ENCODE peak calls at places on chromosomes 2 and 18, in five cellular contexts. E is T47D; C is activated T-cell treated with anti-CD3 and anti-CD28 coated beads for 1 hour; P is stimulated activated CD8-positive, alpha-beta memory T cell treated with anti-CD3 and anti-CD28 coated beads, Interleukin-12 subunit alpha, Interleukin-12 subunit beta, amount 100 ng/mL, for 4 hours; M is NCI-H748 treated with DMSO at 0.1 percent for 48 hours. S is an unnamed sample.

GRCh38 chr2:28068098-28068497 is 177.6 kb downstream of the BABAM2 start:
- DNase-seq in E (peak), C (no peak), P (no peak), M (no peak), S (no peak)

GRCh38 chr2:224915126-224915525 is 127.1 kb downstream of the DOCK10 start:
- DNase-seq in E (no peak), C (no peak), P (no peak), M (no peak), S (no peak)

GRCh38 chr18:79458131-79458838 is 62.6 kb downstream of the NFATC1 start:
- DNase-seq in E (no peak), C (no peak), P (no peak), M (no peak), S (no peak)

GRCh38 chr2:2846379-2847130 is 515.5 kb upstream of the MYT1L start:
- DNase-seq in E (no peak), C (no peak), P (no peak), M (peak), S (no peak)

GRCh38 chr2:153098073-153098472 is 379.7 kb downstream of the ARL6IP6 start:
- DNase-seq in E (no peak), C (no peak), P (no peak), M (no peak), S (no peak)

GRCh38 chr18:34772887-34773286 is 62.8 kb downstream of the DTNA start:
- DNase-seq in E (no peak), C (no peak), P (no peak), M (no peak), S (no peak)

GRCh38 chr2:210617732-210618330 is 61.4 kb downstream of the CPS1 start:
- DNase-seq in E (peak), C (no peak), P (no peak), M (peak), S (no peak)

GRCh38 chr2:27255660-27256059 is 7.2 kb downstream of the SLC30A3 start:
- DNase-seq in E (no peak), C (no peak), P (no peak), M (no peak), S (no peak)

GRCh38 chr2:166321076-166321475 is 54.7 kb downstream of the SCN9A start:
- DNase-seq in E (no peak), C (no peak), P (no peak), M (no peak), S (no peak)

GRCh38 chr2:42980764-42981416 is 188.5 kb upstream of the HAAO start:
- DNase-seq in E (no peak), C (no peak), P (no peak), M (no peak), S (no peak)

GRCh38 chr2:124027182-124027581 is 2.1 kb downstream of the CNTNAP5 start:
- DNase-seq in E (peak), C (no peak), P (no peak), M (peak), S (no peak)

GRCh38 chr2:2331905-2332280 is 818 bp upstream of the MYT1L start:
- DNase-seq in E (no peak), C (no peak), P (no peak), M (peak), S (no peak)

GRCh38 chr2:149931486-149931885 is 343.9 kb upstream of the MMADHC start:
- DNase-seq in E (no peak), C (no peak), P (no peak), M (no peak), S (no peak)